ENCODE peak calls at places on chromosome 5, in four cellular contexts. One of them, this sample, is unnamed.

GRCh38 chr5:57412010-57412409 is 70.6 kb downstream of the ACTBL2 start:
- DNase-seq in IMR-90: peak; percentile 83
- DNase-seq in adrenal gland: no peak
- DNase-seq in CD8-positive, alpha-beta memory T cell: no peak
- DNase-seq in this sample: no peak

GRCh38 chr5:133333561-133334150 is 278.7 kb downstream of the FSTL4 start:
- DNase-seq in IMR-90: no peak
- DNase-seq in CD8-positive, alpha-beta memory T cell: no peak
- DNase-seq in adrenal gland: no peak
- DNase-seq in this sample: no peak

GRCh38 chr5:53355316-53355715 is 125.1 kb upstream of the FST start:
- DNase-seq in CD8-positive, alpha-beta memory T cell: no peak
- DNase-seq in IMR-90: peak; percentile 81
- DNase-seq in adrenal gland: no peak
- DNase-seq in this sample: no peak

GRCh38 chr5:28862860-28863196 is 1824.4 kb upstream of the CDH9 start:
- DNase-seq in IMR-90: no peak
- DNase-seq in CD8-positive, alpha-beta memory T cell: no peak
- DNase-seq in adrenal gland: no peak
- DNase-seq in this sample: no peak

GRCh38 chr5:1010641-1011046 is 2.0 kb downstream of the NKD2 start:
- DNase-seq in CD8-positive, alpha-beta memory T cell: no peak
- DNase-seq in adrenal gland: peak; percentile 12
- DNase-seq in IMR-90: no peak
- DNase-seq in this sample: no peak

GRCh38 chr5:143613329-143613728 is 198.6 kb upstream of the HMHB1 start:
- DNase-seq in adrenal gland: no peak
- DNase-seq in IMR-90: no peak
- DNase-seq in CD8-positive, alpha-beta memory T cell: no peak
- DNase-seq in this sample: no peak

GRCh38 chr5:109838157-109838556 is 148.4 kb downstream of the MAN2A1 start:
- DNase-seq in adrenal gland: no peak
- DNase-seq in CD8-positive, alpha-beta memory T cell: no peak
- DNase-seq in IMR-90: no peak
- DNase-seq in this sample: no peak

GRCh38 chr5:63011158-63011557 is 432.5 kb downstream of the LRRC70 start:
- DNase-seq in adrenal gland: no peak
- DNase-seq in IMR-90: no peak
- DNase-seq in CD8-positive, alpha-beta memory T cell: no peak
- DNase-seq in this sample: no peak

GRCh38 chr5:2744485-2744884 is 7.0 kb downstream of the IRX2 start:
- DNase-seq in CD8-positive, alpha-beta memory T cell: no peak
- DNase-seq in IMR-90: no peak
- DNase-seq in adrenal gland: no peak
- DNase-seq in this sample: no peak

GRCh38 chr5:151745071-151745705 is 13.2 kb downstream of the ATOX1 start:
- DNase-seq in adrenal gland: peak; percentile 77
- DNase-seq in CD8-positive, alpha-beta memory T cell: no peak
- DNase-seq in IMR-90: peak; percentile 81
- DNase-seq in this sample: no peak

GRCh38 chr5:107668933-107669542 is 1.7 kb downstream of the EFNA5 start:
- DNase-seq in CD8-positive, alpha-beta memory T cell: no peak
- DNase-seq in IMR-90: no peak
- DNase-seq in adrenal gland: no peak
- DNase-seq in this sample: peak; percentile 50

GRCh38 chr5:133531634-133532033 is 80.7 kb downstream of the FSTL4 start:
- DNase-seq in adrenal gland: no peak
- DNase-seq in CD8-positive, alpha-beta memory T cell: no peak
- DNase-seq in IMR-90: peak; percentile 17
- DNase-seq in this sample: no peak

GRCh38 chr5:64766934-64767333 is 1.6 kb downstream of the SREK1IP1 start:
- DNase-seq in adrenal gland: no peak
- DNase-seq in CD8-positive, alpha-beta memory T cell: no peak
- DNase-seq in IMR-90: no peak
- DNase-seq in this sample: no peak

GRCh38 chr5:35476046-35476445 is 141.6 kb upstream of the SPEF2 start:
- DNase-seq in adrenal gland: no peak
- DNase-seq in IMR-90: no peak
- DNase-seq in CD8-positive, alpha-beta memory T cell: no peak
- DNase-seq in this sample: no peak

GRCh38 chr5:24629798-24630197 is 15.0 kb downstream of the CDH10 start:
- DNase-seq in adrenal gland: no peak
- DNase-seq in IMR-90: no peak
- DNase-seq in CD8-positive, alpha-beta memory T cell: no peak
- DNase-seq in this sample: no peak

GRCh38 chr5:108258001-108258400 is 123.9 kb downstream of the FBXL17 start:
- DNase-seq in CD8-positive, alpha-beta memory T cell: no peak
- DNase-seq in adrenal gland: no peak
- DNase-seq in IMR-90: peak; percentile 11
- DNase-seq in this sample: no peak

GRCh38 chr5:151156732-151157402 is 712 bp downstream of the ANXA6 start:
- DNase-seq in IMR-90: peak; percentile 23
- DNase-seq in adrenal gland: no peak
- DNase-seq in CD8-positive, alpha-beta memory T cell: peak; percentile 36
- DNase-seq in this sample: peak; percentile 66

GRCh38 chr5:19986806-19987205 is 1.2 kb downstream of the CDH18 start:
- DNase-seq in CD8-positive, alpha-beta memory T cell: no peak
- DNase-seq in adrenal gland: no peak
- DNase-seq in IMR-90: no peak
- DNase-seq in this sample: no peak

GRCh38 chr5:111201705-111202104 is 22.5 kb upstream of the CAMK4 start:
- DNase-seq in adrenal gland: no peak
- DNase-seq in CD8-positive, alpha-beta memory T cell: no peak
- DNase-seq in IMR-90: no peak
- DNase-seq in this sample: no peak

GRCh38 chr5:1973391-1974013 is 90.8 kb upstream of the IRX4 start:
- DNase-seq in CD8-positive, alpha-beta memory T cell: no peak
- DNase-seq in IMR-90: no peak
- DNase-seq in adrenal gland: no peak
- DNase-seq in this sample: no peak

GRCh38 chr5:176744584-176744965 is 65.8 kb upstream of the UNC5A start:
- DNase-seq in IMR-90: no peak
- DNase-seq in CD8-positive, alpha-beta memory T cell: no peak
- DNase-seq in adrenal gland: no peak
- DNase-seq in this sample: no peak

GRCh38 chr5:146103594-146103993 is 1.8 kb downstream of the PLAC8L1 start:
- DNase-seq in IMR-90: no peak
- DNase-seq in adrenal gland: no peak
- DNase-seq in CD8-positive, alpha-beta memory T cell: no peak
- DNase-seq in this sample: no peak

GRCh38 chr5:140420226-140420570 is 18.6 kb downstream of the ANKHD1 start:
- DNase-seq in adrenal gland: no peak
- DNase-seq in CD8-positive, alpha-beta memory T cell: no peak
- DNase-seq in IMR-90: no peak
- DNase-seq in this sample: no peak

GRCh38 chr5:177980776-177981175 is 15.3 kb downstream of the PROP1 start:
- DNase-seq in adrenal gland: no peak
- DNase-seq in CD8-positive, alpha-beta memory T cell: no peak
- DNase-seq in IMR-90: no peak
- DNase-seq in this sample: peak; percentile 72

GRCh38 chr5:81972496-81972791 is 621 bp downstream of the ATG10 start:
- DNase-seq in IMR-90: no peak
- DNase-seq in adrenal gland: no peak
- DNase-seq in CD8-positive, alpha-beta memory T cell: no peak
- DNase-seq in this sample: no peak

GRCh38 chr5:81971694-81972495 is at the start of gene ATG10:
- DNase-seq in adrenal gland: peak; percentile 89
- DNase-seq in CD8-positive, alpha-beta memory T cell: peak; percentile 87
- DNase-seq in IMR-90: peak; percentile 90
- DNase-seq in this sample: peak; percentile 96

GRCh38 chr5:81969912-81970311 is 1.9 kb upstream of the ATG10 start:
- DNase-seq in IMR-90: no peak
- DNase-seq in CD8-positive, alpha-beta memory T cell: no peak
- DNase-seq in adrenal gland: no peak
- DNase-seq in this sample: no peak

GRCh38 chr5:81969226-81969625 is 2.6 kb upstream of the ATG10 start:
- DNase-seq in CD8-positive, alpha-beta memory T cell: no peak
- DNase-seq in adrenal gland: no peak
- DNase-seq in IMR-90: no peak
- DNase-seq in this sample: no peak

DNA sequence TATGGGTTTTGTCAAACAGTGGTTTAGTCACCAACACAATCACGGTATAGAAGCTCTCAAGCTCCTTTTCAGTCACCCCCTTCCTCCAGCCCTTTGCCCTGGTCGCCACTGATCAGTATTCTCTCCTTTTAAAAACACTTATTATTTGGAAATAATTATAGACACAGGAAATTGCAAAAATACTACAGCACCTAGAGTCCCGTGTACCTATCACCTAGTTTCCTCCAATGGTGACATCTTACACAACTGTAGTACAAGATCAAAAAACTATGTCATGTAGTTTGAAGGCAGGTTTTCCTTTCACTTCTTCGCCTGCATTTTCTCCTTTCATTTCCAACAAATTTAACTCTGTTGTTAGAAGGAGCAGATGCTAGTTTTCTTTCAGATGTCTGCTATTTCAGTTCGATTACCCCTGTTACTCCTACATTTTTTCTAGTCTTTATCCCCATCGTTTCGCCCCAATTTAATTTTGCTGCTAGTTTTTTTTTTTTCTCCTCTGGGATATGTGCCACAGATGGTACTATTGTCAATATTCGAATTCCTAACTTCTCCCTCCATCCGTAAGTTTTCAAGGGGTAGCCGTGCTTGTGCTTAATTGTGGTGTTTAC is 633 bp upstream of the ATG10 start:
- DNase-seq in CD8-positive, alpha-beta memory T cell: peak; percentile 68
- DNase-seq in IMR-90: peak; percentile 21
- DNase-seq in adrenal gland: no peak
- DNase-seq in this sample: peak; percentile 7
- H3K4me1 ChIP-seq in CD8-positive, alpha-beta memory T cell: peaks cover 23% of the 10 kb centered on the region
- H3K4me1 ChIP-seq in IMR-90: no peaks in the 10 kb centered on the region
- H3K4me1 ChIP-seq in adrenal gland: peaks cover 8% of the 10 kb centered on the region
- H3K4me1 ChIP-seq in this sample: peaks cover 7% of the 10 kb centered on the region

GRCh38 chr5:168198359-168198758 is 93.1 kb upstream of the WWC1 start:
- DNase-seq in CD8-positive, alpha-beta memory T cell: no peak
- DNase-seq in IMR-90: no peak
- DNase-seq in adrenal gland: no peak
- DNase-seq in this sample: no peak

GRCh38 chr5:168192120-168192519 is 99.3 kb upstream of the WWC1 start:
- DNase-seq in adrenal gland: no peak
- DNase-seq in CD8-positive, alpha-beta memory T cell: no peak
- DNase-seq in IMR-90: no peak
- DNase-seq in this sample: no peak

GRCh38 chr5:168193518-168194240 is 97.8 kb upstream of the WWC1 start:
- DNase-seq in CD8-positive, alpha-beta memory T cell: no peak
- DNase-seq in adrenal gland: no peak
- DNase-seq in IMR-90: no peak
- DNase-seq in this sample: no peak

DNA sequence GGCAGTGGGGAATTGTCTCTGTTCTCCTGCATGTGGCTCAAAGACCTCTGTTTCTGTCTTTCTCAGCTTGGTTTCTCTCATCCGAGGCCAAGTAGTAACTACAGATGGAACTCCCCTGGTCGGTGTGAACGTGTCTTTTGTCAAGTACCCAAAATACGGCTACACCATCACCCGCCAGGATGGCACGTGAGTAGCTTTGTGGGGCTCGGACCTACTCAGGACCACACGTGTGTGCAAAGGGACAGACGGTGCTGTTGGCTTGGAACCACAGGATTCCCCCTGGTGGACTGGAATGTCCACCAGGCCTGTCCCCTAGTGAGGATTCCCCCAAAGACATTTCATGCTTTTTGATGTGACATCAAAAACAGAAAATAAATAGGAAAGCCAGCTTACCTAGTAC is 96.3 kb upstream of the WWC1 start:
- DNase-seq in CD8-positive, alpha-beta memory T cell: no peak
- DNase-seq in IMR-90: no peak
- DNase-seq in adrenal gland: no peak
- DNase-seq in this sample: no peak
- H3K4me1 ChIP-seq in CD8-positive, alpha-beta memory T cell: no peaks in the 10 kb centered on the region
- H3K4me1 ChIP-seq in IMR-90: no peaks in the 10 kb centered on the region
- H3K4me1 ChIP-seq in adrenal gland: no peaks in the 10 kb centered on the region
- H3K4me1 ChIP-seq in this sample: no peaks in the 10 kb centered on the region

GRCh38 chr5:54757541-54757940 is 227.9 kb downstream of the ESM1 start:
- DNase-seq in adrenal gland: no peak
- DNase-seq in IMR-90: no peak
- DNase-seq in CD8-positive, alpha-beta memory T cell: no peak
- DNase-seq in this sample: no peak
- H3K4me1 ChIP-seq in adrenal gland: no peaks in the 10 kb centered on the region
- H3K4me1 ChIP-seq in IMR-90: peaks cover 39% of the 10 kb centered on the region
- H3K4me1 ChIP-seq in CD8-positive, alpha-beta memory T cell: peaks cover 17% of the 10 kb centered on the region
- H3K4me1 ChIP-seq in this sample: no peaks in the 10 kb centered on the region

GRCh38 chr5:79697222-79698164 is 7.9 kb downstream of the CMYA5 start:
- DNase-seq in CD8-positive, alpha-beta memory T cell: no peak
- DNase-seq in IMR-90: peak; percentile 65
- DNase-seq in adrenal gland: no peak
- DNase-seq in this sample: no peak

GRCh38 chr5:79703381-79703645 is 13.7 kb downstream of the CMYA5 start:
- DNase-seq in CD8-positive, alpha-beta memory T cell: no peak
- DNase-seq in IMR-90: no peak
- DNase-seq in adrenal gland: no peak
- DNase-seq in this sample: no peak

GRCh38 chr5:79695501-79695900 is 5.9 kb downstream of the CMYA5 start:
- DNase-seq in CD8-positive, alpha-beta memory T cell: no peak
- DNase-seq in IMR-90: no peak
- DNase-seq in adrenal gland: no peak
- DNase-seq in this sample: no peak

GRCh38 chr5:79702606-79703380 is 13.2 kb downstream of the CMYA5 start:
- DNase-seq in IMR-90: no peak
- DNase-seq in adrenal gland: no peak
- DNase-seq in CD8-positive, alpha-beta memory T cell: peak; percentile 25
- DNase-seq in this sample: peak; percentile 42

DNA sequence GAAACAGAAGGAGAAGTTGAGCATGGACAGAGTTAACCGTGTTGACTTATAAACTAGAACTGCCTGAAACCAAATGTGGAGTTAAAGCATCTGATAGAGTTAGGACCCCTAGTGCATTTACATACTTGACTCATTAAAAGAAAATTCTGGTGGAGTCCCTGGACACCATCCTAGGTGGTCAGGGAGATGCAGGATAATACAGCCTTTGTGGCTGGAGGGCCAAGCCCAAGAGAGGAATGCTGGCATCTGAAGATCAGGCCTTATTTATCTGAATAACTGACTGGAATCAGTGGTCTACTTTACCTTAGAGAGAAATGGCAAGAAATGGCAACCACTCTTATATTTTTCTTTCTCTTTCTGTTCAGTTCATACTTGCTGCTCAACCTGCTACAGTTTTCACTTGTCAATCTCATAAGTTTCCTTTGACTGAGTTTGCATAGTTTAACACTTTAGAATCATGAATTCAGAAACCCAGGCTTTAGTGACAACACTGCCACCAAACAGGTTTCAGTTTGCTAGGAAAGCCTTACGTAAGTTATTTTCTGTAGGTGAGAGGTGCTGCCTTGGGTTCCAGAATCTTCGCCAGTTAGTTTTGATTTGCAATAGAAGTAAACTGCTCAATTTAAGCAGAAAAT is 10.2 kb downstream of the CMYA5 start:
- DNase-seq in adrenal gland: no peak
- DNase-seq in CD8-positive, alpha-beta memory T cell: no peak
- DNase-seq in IMR-90: no peak
- DNase-seq in this sample: no peak
- H3K4me1 ChIP-seq in adrenal gland: no peaks in the 10 kb centered on the region
- H3K4me1 ChIP-seq in CD8-positive, alpha-beta memory T cell: no peaks in the 10 kb centered on the region
- H3K4me1 ChIP-seq in IMR-90: peaks cover 2% of the 10 kb centered on the region
- H3K4me1 ChIP-seq in this sample: no peaks in the 10 kb centered on the region

This sample was measured in SJCRH30.